ENCODE peak calls at places on chromosome 14, in eight cellular contexts. One of them, this sample, is unnamed.

GRCh38 chr14:77120771-77121743 is 20.5 kb downstream of the ZDHHC22 start:
- DNase-seq in glutamatergic neuron: peak
- DNase-seq in upper lobe of right lung: no peak
- DNase-seq in psoas muscle: no peak
- DNase-seq in gastrocnemius medialis: peak
- DNase-seq in heart left ventricle: no peak
- DNase-seq in GM20000: peak
- DNase-seq in lung: no peak
- DNase-seq in this sample: no peak

GRCh38 chr14:56027421-56027820 is 90.8 kb upstream of the PELI2 start:
- DNase-seq in heart left ventricle: no peak
- DNase-seq in glutamatergic neuron: no peak
- DNase-seq in lung: no peak
- DNase-seq in upper lobe of right lung: no peak
- DNase-seq in psoas muscle: no peak
- DNase-seq in gastrocnemius medialis: no peak
- DNase-seq in GM20000: no peak
- DNase-seq in this sample: no peak

GRCh38 chr14:102076793-102077759 is 9.8 kb downstream of the HSP90AA1 start:
- DNase-seq in heart left ventricle: no peak
- DNase-seq in psoas muscle: no peak
- DNase-seq in GM20000: no peak
- DNase-seq in glutamatergic neuron: no peak
- DNase-seq in gastrocnemius medialis: no peak
- DNase-seq in lung: no peak
- DNase-seq in upper lobe of right lung: no peak
- DNase-seq in this sample: no peak

GRCh38 chr14:25516838-25517237 is 466.9 kb upstream of the STXBP6 start:
- DNase-seq in psoas muscle: no peak
- DNase-seq in lung: no peak
- DNase-seq in heart left ventricle: no peak
- DNase-seq in glutamatergic neuron: no peak
- DNase-seq in upper lobe of right lung: no peak
- DNase-seq in gastrocnemius medialis: no peak
- DNase-seq in GM20000: no peak
- DNase-seq in this sample: no peak

GRCh38 chr14:90400904-90401561 is 4.2 kb downstream of the CALM1 start:
- DNase-seq in glutamatergic neuron: no peak
- DNase-seq in gastrocnemius medialis: no peak
- DNase-seq in GM20000: no peak
- DNase-seq in psoas muscle: no peak
- DNase-seq in heart left ventricle: no peak
- DNase-seq in lung: no peak
- DNase-seq in upper lobe of right lung: no peak
- DNase-seq in this sample: no peak

GRCh38 chr14:70002589-70003240 is 123.5 kb downstream of the SMOC1 start:
- DNase-seq in gastrocnemius medialis: no peak
- DNase-seq in lung: no peak
- DNase-seq in glutamatergic neuron: no peak
- DNase-seq in upper lobe of right lung: no peak
- DNase-seq in heart left ventricle: no peak
- DNase-seq in GM20000: no peak
- DNase-seq in psoas muscle: no peak
- DNase-seq in this sample: no peak

GRCh38 chr14:55913324-55914035 is 204.7 kb upstream of the PELI2 start:
- DNase-seq in heart left ventricle: peak
- DNase-seq in glutamatergic neuron: no peak
- DNase-seq in upper lobe of right lung: no peak
- DNase-seq in gastrocnemius medialis: peak
- DNase-seq in lung: no peak
- DNase-seq in GM20000: no peak
- DNase-seq in psoas muscle: peak
- DNase-seq in this sample: no peak

GRCh38 chr14:100736269-100737180 is 9.8 kb downstream of the DLK1 start:
- DNase-seq in gastrocnemius medialis: no peak
- DNase-seq in glutamatergic neuron: no peak
- DNase-seq in upper lobe of right lung: peak
- DNase-seq in heart left ventricle: peak
- DNase-seq in lung: no peak
- DNase-seq in psoas muscle: no peak
- DNase-seq in GM20000: no peak
- DNase-seq in this sample: no peak

GRCh38 chr14:86305058-86305457 is 775.1 kb downstream of the FLRT2 start:
- DNase-seq in heart left ventricle: no peak
- DNase-seq in gastrocnemius medialis: no peak
- DNase-seq in psoas muscle: no peak
- DNase-seq in glutamatergic neuron: no peak
- DNase-seq in upper lobe of right lung: no peak
- DNase-seq in lung: no peak
- DNase-seq in GM20000: no peak
- DNase-seq in this sample: no peak

DNA sequence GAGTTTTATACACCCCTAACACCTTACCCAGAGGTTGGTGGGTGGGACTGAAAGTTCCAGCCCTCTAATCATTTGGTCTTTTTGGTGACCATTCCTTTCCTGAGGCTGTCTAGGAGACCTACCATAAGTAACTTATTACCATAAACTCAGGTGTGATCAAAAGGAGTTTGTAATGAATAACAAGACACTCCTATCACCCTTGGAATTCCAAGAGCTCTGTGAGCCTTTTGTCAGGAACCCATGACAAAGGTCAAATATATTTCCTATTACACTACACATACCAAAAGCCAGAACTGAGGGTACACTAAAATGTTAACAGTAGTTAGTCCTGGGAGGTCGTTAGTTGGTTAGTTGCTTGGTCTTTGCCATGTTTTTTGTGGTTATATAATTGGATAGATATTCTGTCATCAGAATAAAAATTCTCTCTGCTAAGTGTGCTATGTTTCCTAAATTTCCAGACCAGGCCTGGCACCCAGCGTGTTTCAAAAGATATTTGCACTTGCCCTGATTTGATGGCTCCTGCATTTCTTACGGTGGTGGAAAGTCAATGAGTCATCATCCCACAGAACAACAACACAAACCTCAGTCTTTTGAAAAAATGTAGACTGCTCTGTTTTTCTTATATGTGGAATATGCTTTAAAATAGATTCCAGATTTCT is 27.0 kb upstream of the AKAP5 start:
- DNase-seq in glutamatergic neuron: no peak
- DNase-seq in GM20000: no peak
- DNase-seq in heart left ventricle: no peak
- DNase-seq in upper lobe of right lung: no peak
- DNase-seq in lung: no peak
- DNase-seq in gastrocnemius medialis: no peak
- DNase-seq in psoas muscle: no peak
- DNase-seq in this sample: no peak
- TF ChIP-seq CTCF in glutamatergic neuron: no peak
- TF ChIP-seq CTCF in GM20000: no peak
- TF ChIP-seq CTCF in heart left ventricle: no peak
- TF ChIP-seq CTCF in upper lobe of right lung: no peak
- TF ChIP-seq CTCF in lung: no peak
- TF ChIP-seq CTCF in gastrocnemius medialis: no peak
- TF ChIP-seq CTCF in psoas muscle: no peak
- TF ChIP-seq CTCF in this sample: no peak

GRCh38 chr14:23033801-23034497 is 751 bp downstream of the PSMB5 start:
- DNase-seq in lung: no peak
- DNase-seq in GM20000: no peak
- DNase-seq in psoas muscle: no peak
- DNase-seq in glutamatergic neuron: no peak
- DNase-seq in heart left ventricle: no peak
- DNase-seq in upper lobe of right lung: no peak
- DNase-seq in gastrocnemius medialis: no peak
- DNase-seq in this sample: no peak

GRCh38 chr14:23040100-23040499 is 1.9 kb upstream of the PSMB11 start:
- DNase-seq in GM20000: no peak
- DNase-seq in psoas muscle: no peak
- DNase-seq in upper lobe of right lung: no peak
- DNase-seq in glutamatergic neuron: no peak
- DNase-seq in gastrocnemius medialis: no peak
- DNase-seq in lung: no peak
- DNase-seq in heart left ventricle: no peak
- DNase-seq in this sample: no peak

GRCh38 chr14:23030936-23031335 is 3.8 kb downstream of the PSMB5 start:
- DNase-seq in gastrocnemius medialis: no peak
- DNase-seq in psoas muscle: no peak
- DNase-seq in glutamatergic neuron: no peak
- DNase-seq in upper lobe of right lung: no peak
- DNase-seq in GM20000: no peak
- DNase-seq in heart left ventricle: no peak
- DNase-seq in lung: no peak
- DNase-seq in this sample: no peak

GRCh38 chr14:23035303-23036164 is 834 bp upstream of the PSMB5 start:
- DNase-seq in gastrocnemius medialis: no peak
- DNase-seq in upper lobe of right lung: no peak
- DNase-seq in psoas muscle: no peak
- DNase-seq in GM20000: no peak
- DNase-seq in lung: no peak
- DNase-seq in glutamatergic neuron: no peak
- DNase-seq in heart left ventricle: no peak
- DNase-seq in this sample: no peak

DNA sequence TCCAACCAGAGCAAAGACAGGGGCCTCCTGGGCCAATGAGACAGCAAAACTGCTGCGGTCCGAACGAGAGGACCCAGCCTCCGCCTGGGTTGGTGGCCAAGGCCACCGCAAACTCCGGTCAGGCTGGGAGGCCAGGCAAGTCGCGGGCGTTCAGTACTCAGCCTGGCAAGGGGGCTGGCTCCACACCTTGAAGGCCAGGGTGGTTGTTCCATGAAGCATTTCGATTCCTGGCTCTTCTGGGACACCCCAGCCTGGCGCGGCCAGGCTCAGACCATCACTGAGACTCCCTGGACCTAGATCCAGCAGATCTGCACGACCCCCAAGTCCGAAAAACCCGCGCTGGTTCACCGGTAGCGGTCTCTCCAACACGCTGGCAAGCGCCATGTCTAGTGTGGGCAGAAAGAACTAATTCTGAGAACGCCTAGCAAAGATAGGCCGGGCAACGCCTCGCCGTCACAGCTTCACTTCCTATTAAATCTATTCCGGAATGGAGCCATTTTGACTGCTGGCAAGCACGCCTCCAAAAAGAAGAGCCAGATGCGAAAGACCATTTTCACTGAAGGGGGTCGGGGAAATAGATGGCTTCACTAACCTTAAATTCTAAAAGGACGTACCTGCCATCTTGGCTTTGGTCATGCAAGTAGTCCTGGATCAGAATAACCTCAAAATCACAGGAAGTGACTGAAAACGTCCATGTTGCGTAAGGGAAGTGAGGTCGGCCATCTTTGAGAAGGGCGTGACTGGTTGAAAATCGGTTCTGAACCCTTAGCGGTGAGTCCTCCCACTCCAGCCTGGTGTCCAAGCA is at the start of gene PSMB5:
- DNase-seq in lung: peak
- DNase-seq in glutamatergic neuron: peak
- DNase-seq in GM20000: peak
- DNase-seq in heart left ventricle: peak
- DNase-seq in gastrocnemius medialis: peak
- DNase-seq in psoas muscle: peak
- DNase-seq in upper lobe of right lung: peak
- DNase-seq in this sample: peak
- TF ChIP-seq CTCF in lung: no peak
- TF ChIP-seq CTCF in glutamatergic neuron: no peak
- TF ChIP-seq CTCF in GM20000: no peak
- TF ChIP-seq CTCF in heart left ventricle: no peak
- TF ChIP-seq CTCF in gastrocnemius medialis: no peak
- TF ChIP-seq CTCF in psoas muscle: no peak
- TF ChIP-seq CTCF in upper lobe of right lung: no peak
- TF ChIP-seq CTCF in this sample: no peak

DNA sequence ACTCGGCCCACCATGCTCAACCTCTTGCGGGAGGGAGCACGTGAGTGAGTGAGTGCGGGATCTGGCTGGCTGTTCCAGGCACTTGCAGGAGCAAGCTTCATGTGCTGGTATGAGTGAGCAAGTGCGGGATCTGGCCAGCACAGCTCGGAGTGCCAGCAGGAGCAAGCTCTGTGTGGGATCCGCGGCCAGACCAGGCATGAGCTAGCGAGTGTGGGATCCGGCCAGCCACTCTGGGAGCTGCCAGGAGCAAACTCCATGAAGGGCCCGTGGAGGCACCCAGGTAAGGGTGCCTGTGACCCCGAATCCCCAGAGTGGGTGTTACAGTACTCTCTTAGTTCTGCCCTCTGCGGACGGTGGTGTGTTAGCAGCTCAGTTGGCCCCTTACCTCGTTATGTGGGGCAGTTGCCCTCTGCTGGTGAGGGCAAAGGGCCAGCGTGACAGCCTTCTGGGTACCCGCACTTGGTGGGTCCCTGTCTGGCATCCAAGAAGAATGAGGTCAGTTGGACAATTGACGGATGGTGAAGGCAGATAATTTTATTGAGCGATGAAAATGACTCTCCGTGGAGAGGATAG is 38.3 kb downstream of the RAD51B start:
- DNase-seq in GM20000: no peak
- DNase-seq in heart left ventricle: no peak
- DNase-seq in gastrocnemius medialis: no peak
- DNase-seq in upper lobe of right lung: no peak
- DNase-seq in glutamatergic neuron: no peak
- DNase-seq in lung: no peak
- DNase-seq in psoas muscle: no peak
- DNase-seq in this sample: no peak
- TF ChIP-seq CTCF in GM20000: no peak
- TF ChIP-seq CTCF in heart left ventricle: no peak
- TF ChIP-seq CTCF in gastrocnemius medialis: no peak
- TF ChIP-seq CTCF in upper lobe of right lung: no peak
- TF ChIP-seq CTCF in glutamatergic neuron: no peak
- TF ChIP-seq CTCF in lung: no peak
- TF ChIP-seq CTCF in psoas muscle: no peak
- TF ChIP-seq CTCF in this sample: no peak

GRCh38 chr14:23483216-23483854 is 13.8 kb downstream of the NGDN start:
- DNase-seq in GM20000: peak
- DNase-seq in gastrocnemius medialis: no peak
- DNase-seq in heart left ventricle: no peak
- DNase-seq in upper lobe of right lung: no peak
- DNase-seq in glutamatergic neuron: peak
- DNase-seq in psoas muscle: no peak
- DNase-seq in lung: no peak
- DNase-seq in this sample: no peak

GRCh38 chr14:23482814-23483128 is 13.3 kb downstream of the NGDN start:
- DNase-seq in heart left ventricle: no peak
- DNase-seq in glutamatergic neuron: peak
- DNase-seq in psoas muscle: no peak
- DNase-seq in lung: no peak
- DNase-seq in upper lobe of right lung: no peak
- DNase-seq in GM20000: no peak
- DNase-seq in gastrocnemius medialis: no peak
- DNase-seq in this sample: no peak

GRCh38 chr14:23481362-23481970 is 12.0 kb downstream of the NGDN start:
- DNase-seq in psoas muscle: no peak
- DNase-seq in upper lobe of right lung: no peak
- DNase-seq in lung: no peak
- DNase-seq in glutamatergic neuron: no peak
- DNase-seq in gastrocnemius medialis: no peak
- DNase-seq in GM20000: no peak
- DNase-seq in heart left ventricle: no peak
- DNase-seq in this sample: no peak

GRCh38 chr14:23485311-23485710 is 15.8 kb downstream of the NGDN start:
- DNase-seq in lung: no peak
- DNase-seq in heart left ventricle: no peak
- DNase-seq in glutamatergic neuron: no peak
- DNase-seq in gastrocnemius medialis: no peak
- DNase-seq in psoas muscle: no peak
- DNase-seq in GM20000: no peak
- DNase-seq in upper lobe of right lung: no peak
- DNase-seq in this sample: no peak

GRCh38 chr14:23481992-23482813 is 12.7 kb downstream of the NGDN start:
- DNase-seq in upper lobe of right lung: no peak
- DNase-seq in lung: no peak
- DNase-seq in psoas muscle: no peak
- DNase-seq in heart left ventricle: no peak
- DNase-seq in gastrocnemius medialis: no peak
- DNase-seq in GM20000: no peak
- DNase-seq in glutamatergic neuron: peak
- DNase-seq in this sample: no peak
- TF ChIP-seq CTCF in upper lobe of right lung: no peak
- TF ChIP-seq CTCF in lung: no peak
- TF ChIP-seq CTCF in psoas muscle: no peak
- TF ChIP-seq CTCF in heart left ventricle: no peak
- TF ChIP-seq CTCF in gastrocnemius medialis: no peak
- TF ChIP-seq CTCF in GM20000: no peak
- TF ChIP-seq CTCF in glutamatergic neuron: peak
- TF ChIP-seq CTCF in this sample: no peak

This sample was measured in omental fat pad.